ENCODE peak calls at places on chromosomes 11 and 22, in four cellular contexts. Z, E, S and P are unnamed samples.

GRCh38 chr11:12540075-12540685 is 134.0 kb upstream of the TEAD1 start:
- DNase-seq in E (peak), S (no peak), Z (peak), P (peak)

GRCh38 chr11:119624102-119624615 is 104.8 kb downstream of the NECTIN1 start:
- DNase-seq in E (no peak), S (peak), Z (no peak), P (peak)

GRCh38 chr11:134254433-134254832 is 1.1 kb downstream of the ACAD8 start:
- DNase-seq in Z (no peak), S (no peak), E (no peak), P (no peak)

GRCh38 chr11:9039194-9039593 is 35.4 kb upstream of the NRIP3 start:
- DNase-seq in Z (peak), E (no peak), S (no peak), P (no peak)

GRCh38 chr11:31873115-31873514 is 62.0 kb upstream of the PAX6 start:
- DNase-seq in E (no peak), Z (no peak), S (no peak), P (no peak)

GRCh38 chr11:32584921-32585320 is 1.3 kb downstream of the EIF3M start:
- DNase-seq in E (no peak), S (no peak), Z (no peak), P (peak)

GRCh38 chr11:128553662-128554392 is 33.5 kb downstream of the ETS1 start:
- DNase-seq in Z (peak), S (no peak), E (peak), P (no peak)

GRCh38 chr11:111707039-111707690 is 59.0 kb downstream of the PPP2R1B start:
- DNase-seq in S (peak), E (peak), Z (no peak), P (no peak)

GRCh38 chr22:27089303-27089702 is 431.9 kb downstream of the MIAT start:
- DNase-seq in Z (no peak), E (no peak), S (no peak), P (no peak)

GRCh38 chr11:102427068-102427467 is 25.5 kb downstream of the TMEM123 start:
- DNase-seq in S (no peak), E (no peak), Z (no peak), P (no peak)

GRCh38 chr11:134731562-134731961 is 319.5 kb upstream of the B3GAT1 start:
- DNase-seq in Z (no peak), S (no peak), E (no peak), P (no peak)

GRCh38 chr11:110526323-110526722 is 96.6 kb downstream of the FDX1 start:
- DNase-seq in S (no peak), E (no peak), Z (no peak), P (no peak)

GRCh38 chr22:39244496-39245129 is at the start of gene PDGFB:
- DNase-seq in E (no peak), Z (peak), S (no peak), P (peak)